ENCODE peak calls at places on chromosomes 2 and 18, in ten cellular contexts. S is M059J, Z is HL-60, T is amniotic stem cell, H is NCI-H345, L is LHCN-M2, V is testis, C is glomerular endothelial cell, A is pancreas, I is T47D. P is an unnamed sample.

GRCh38 chr18:79466591-79466990 is 70.9 kb downstream of the NFATC1 start:
- DNase-seq in L (no peak), H (no peak), C (no peak), I (no peak), V (no peak), A (no peak), T (no peak), S (no peak), Z (no peak), P (no peak)

GRCh38 chr2:169452080-169452479 is 27.2 kb upstream of the BBS5 start:
- DNase-seq in T (peak; percentile 15), H (peak; percentile 30), S (peak; percentile 48), C (peak; percentile 37), Z (no peak), V (no peak), I (peak; percentile 56), A (no peak), L (peak; percentile 47), P (peak; percentile 17)

GRCh38 chr2:71067567-71068217 is 756 bp upstream of the NAGK start:
- DNase-seq in H (no peak), V (no peak), L (peak; percentile 10), I (no peak), C (no peak), S (no peak), Z (no peak), A (no peak), T (no peak), P (no peak)

GRCh38 chr18:8835556-8835955 is 130.2 kb downstream of the MTCL1 start:
- DNase-seq in S (peak; percentile 87), V (no peak), L (peak; percentile 97), T (no peak), H (no peak), C (no peak), Z (peak; percentile 12), A (no peak), I (no peak), P (peak; percentile 14)

GRCh38 chr18:23643815-23644214 is 18.9 kb downstream of the ANKRD29 start:
- DNase-seq in L (no peak), V (no peak), T (no peak), A (no peak), H (no peak), I (no peak), Z (no peak), C (no peak), S (no peak), P (no peak)

GRCh38 chr2:38672445-38673364 is 6.8 kb downstream of the GALM start:
- DNase-seq in V (no peak), A (no peak), S (no peak), I (no peak), C (no peak), Z (no peak), L (no peak), T (no peak), H (no peak), P (no peak)

GRCh38 chr2:159065313-159065712 is 96.9 kb downstream of the TANC1 start:
- DNase-seq in S (peak; percentile 64), I (no peak), T (no peak), A (no peak), H (no peak), V (no peak), Z (no peak), L (no peak), C (no peak), P (no peak)

GRCh38 chr2:58010599-58010998 is 36.0 kb upstream of the VRK2 start:
- DNase-seq in H (no peak), C (no peak), V (no peak), L (no peak), A (no peak), S (no peak), T (no peak), Z (no peak), I (no peak), P (no peak)

GRCh38 chr18:41206341-41206740 is 748.7 kb upstream of the PIK3C3 start:
- DNase-seq in H (no peak), Z (no peak), A (no peak), V (no peak), C (no peak), I (no peak), S (no peak), L (no peak), T (no peak), P (no peak)